ENCODE peak calls at places on chromosomes 11 and 22, in ten cellular contexts. L is activated naive CD8-positive, alpha-beta T cell treated with anti-CD3 and anti-CD28 coated beads for 36 hours; S is NCI-H1417 treated with DMSO at 0.1 percent for 48 hours; U is HCT116; Q is NCI-H2029; J is pulmonary artery endothelial cell; Y is naive B cell; P is hippocampal formation; E is upper lobe of right lung; G is iris pigment epithelial cell. Z is an unnamed sample.

GRCh38 chr11:117832511-117832910 is 8.0 kb upstream of the FXYD2 start:
- DNase-seq in L (no peak), S (no peak), U (no peak), Q (no peak), J (no peak), Y (no peak), P (no peak), E (no peak), G (no peak), Z (no peak)

GRCh38 chr22:24807284-24807950 is 1.4 kb downstream of the SGSM1 start:
- DNase-seq in L (no peak), S (no peak), U (no peak), Q (no peak), J (no peak), Y (no peak), P (no peak), E (no peak), G (peak), Z (no peak)

GRCh38 chr22:36548606-36549005 is 19.6 kb upstream of the EIF3D start:
- DNase-seq in L (no peak), S (no peak), U (no peak), Q (peak), J (no peak), Y (no peak), P (no peak), E (no peak), G (no peak), Z (no peak)

GRCh38 chr11:71204294-71204693 is 48.1 kb downstream of the SHANK2 start:
- DNase-seq in L (no peak), S (no peak), U (no peak), Q (no peak), J (no peak), Y (no peak), P (no peak), E (no peak), G (no peak), Z (no peak)

GRCh38 chr11:134423106-134423505 is 11.1 kb upstream of the B3GAT1 start:
- DNase-seq in L (no peak), S (no peak), U (no peak), Q (no peak), J (no peak), Y (no peak), P (no peak), E (no peak), G (no peak), Z (no peak)

GRCh38 chr22:49930596-49931412 is 12.4 kb downstream of the CRELD2 start:
- DNase-seq in L (peak), S (no peak), U (peak), Q (peak), J (peak), Y (peak), P (peak), E (peak), G (no peak), Z (no peak)

GRCh38 chr22:36330655-36331305 is 57.0 kb downstream of the MYH9 start:
- DNase-seq in L (no peak), S (no peak), U (no peak), Q (peak), J (no peak), Y (no peak), P (no peak), E (no peak), G (peak), Z (no peak)

GRCh38 chr11:126585388-126586302 is 230.2 kb downstream of the ST3GAL4 start:
- DNase-seq in L (no peak), S (peak), U (no peak), Q (peak), J (peak), Y (no peak), P (no peak), E (no peak), G (peak), Z (no peak)

GRCh38 chr11:65134240-65134951 is at the start of gene SYVN1:
- DNase-seq in L (peak), S (peak), U (peak), Q (peak), J (peak), Y (peak), P (peak), E (peak), G (peak), Z (peak)

GRCh38 chr22:29147241-29147919 is 58.3 kb upstream of the EMID1 start:
- DNase-seq in L (no peak), S (no peak), U (no peak), Q (no peak), J (no peak), Y (no peak), P (no peak), E (peak), G (no peak), Z (no peak)

GRCh38 chr11:119175493-119176077 is 7.1 kb downstream of the NLRX1 start:
- DNase-seq in L (no peak), S (no peak), U (no peak), Q (peak), J (no peak), Y (no peak), P (no peak), E (no peak), G (peak), Z (no peak)

GRCh38 chr11:86251285-86251830 is 6.8 kb downstream of the EED start:
- DNase-seq in L (no peak), S (no peak), U (no peak), Q (no peak), J (no peak), Y (no peak), P (no peak), E (no peak), G (no peak), Z (no peak)

GRCh38 chr11:133347988-133348387 is 184.3 kb downstream of the OPCML start:
- DNase-seq in L (no peak), S (no peak), U (no peak), Q (no peak), J (no peak), Y (no peak), P (no peak), E (no peak), G (peak), Z (no peak)

GRCh38 chr11:67006029-67006884 is 16.7 kb upstream of the SYT12 start:
- DNase-seq in L (peak), S (no peak), U (peak), Q (peak), J (no peak), Y (no peak), P (no peak), E (no peak), G (no peak), Z (no peak)

GRCh38 chr11:46918087-46918751 is at the start of gene LRP4:
- DNase-seq in L (peak), S (no peak), U (no peak), Q (no peak), J (no peak), Y (peak), P (peak), E (no peak), G (no peak), Z (no peak)

GRCh38 chr11:64331569-64332371 is 8.2 kb upstream of the CCDC88B start:
- DNase-seq in L (peak), S (no peak), U (peak), Q (peak), J (peak), Y (peak), P (no peak), E (peak), G (peak), Z (peak)

GRCh38 chr11:123086315-123086714 is 24.4 kb upstream of the HSPA8 start:
- DNase-seq in L (no peak), S (no peak), U (no peak), Q (no peak), J (no peak), Y (no peak), P (no peak), E (no peak), G (no peak), Z (no peak)